ENCODE peak calls at places on chromosomes 12 and 14, in six cellular contexts. U is CD8-positive, alpha-beta memory T cell; R is GOT3; V is sigmoid colon; N is activated CD4-positive, alpha-beta T cell treated with anti-CD3 and anti-CD28 coated beads, Interleukin-2, amount 10 ng/mL, durations not matched to agents 7 days and 5 days; D is GM20000. A is an unnamed sample.

GRCh38 chr12:70875628-70876027 is 44.9 kb downstream of the PTPRR start:
- DNase-seq in U (no peak), R (no peak), V (no peak), N (no peak), D (no peak), A (no peak)

GRCh38 chr12:25769076-25769945 is 189.2 kb upstream of the RASSF8 start:
- DNase-seq in U (no peak), R (no peak), V (no peak), N (no peak), D (no peak), A (no peak)

GRCh38 chr12:6775775-6776174 is 3.5 kb downstream of the LAG3 start:
- DNase-seq in U (no peak), R (no peak), V (no peak), N (no peak), D (no peak), A (no peak)

GRCh38 chr12:9673404-9674225 is 4.1 kb downstream of the CLEC2D start:
- DNase-seq in U (peak), R (peak), V (peak), N (peak), D (peak), A (peak)

GRCh38 chr14:89425931-89426330 is 8.9 kb upstream of the FOXN3 start:
- DNase-seq in U (no peak), R (no peak), V (peak), N (no peak), D (no peak), A (no peak)

GRCh38 chr14:21985081-21985480 is 311.5 kb upstream of the OR4E1 start:
- DNase-seq in U (no peak), R (no peak), V (no peak), N (no peak), D (no peak), A (no peak)

GRCh38 chr14:63904724-63905123 is 51.9 kb downstream of the SYNE2 start:
- DNase-seq in U (no peak), R (no peak), V (no peak), N (no peak), D (no peak), A (no peak)

GRCh38 chr12:78580296-78580695 is 284.3 kb upstream of the SYT1 start:
- DNase-seq in U (no peak), R (no peak), V (no peak), N (no peak), D (no peak), A (no peak)

GRCh38 chr12:70267550-70267949 is 24.3 kb downstream of the CNOT2 start:
- DNase-seq in U (no peak), R (no peak), V (no peak), N (no peak), D (no peak), A (no peak)

GRCh38 chr12:106299193-106299794 is 3.2 kb upstream of the TCP11L2 start:
- DNase-seq in U (no peak), R (no peak), V (no peak), N (no peak), D (no peak), A (no peak)

GRCh38 chr12:94114166-94114565 is 34.2 kb upstream of the PLXNC1 start:
- DNase-seq in U (no peak), R (no peak), V (no peak), N (no peak), D (no peak), A (no peak)

GRCh38 chr12:97404549-97404948 is 58.1 kb upstream of the RMST start:
- DNase-seq in U (no peak), R (no peak), V (no peak), N (no peak), D (peak), A (no peak)

GRCh38 chr12:58174316-58174715 is 232.9 kb downstream of the ATP23 start:
- DNase-seq in U (no peak), R (no peak), V (no peak), N (no peak), D (no peak), A (no peak)

GRCh38 chr12:93090768-93091172 is 161.7 kb upstream of the EEA1 start:
- DNase-seq in U (no peak), R (no peak), V (no peak), N (no peak), D (no peak), A (no peak)

GRCh38 chr12:102475355-102475754 is 5.0 kb downstream of the IGF1 start:
- DNase-seq in U (no peak), R (no peak), V (no peak), N (no peak), D (no peak), A (no peak)

GRCh38 chr14:73634333-73634833 is 10.4 kb upstream of the DNAL1 start:
- DNase-seq in U (no peak), R (no peak), V (peak), N (no peak), D (no peak), A (no peak)

GRCh38 chr14:72064501-72064900 is 132.3 kb downstream of the RGS6 start:
- DNase-seq in U (no peak), R (no peak), V (no peak), N (no peak), D (no peak), A (no peak)

GRCh38 chr14:104967144-104967413 is 11.1 kb downstream of the AHNAK2 start:
- DNase-seq in U (no peak), R (no peak), V (no peak), N (no peak), D (no peak), A (no peak)

GRCh38 chr14:52049721-52050588 is 18.9 kb downstream of the NID2 start:
- DNase-seq in U (no peak), R (no peak), V (no peak), N (no peak), D (no peak), A (no peak)

A was measured in upper lobe of right lung.